ENCODE peak calls at places on chromosomes 7 and 10, in four cellular contexts. E is GM12878, N is K562, R is HepG2. Q is an unnamed sample. For H3K4me1, the result is how much of the 10 kb centered on the place peaks cover.

GRCh38 chr7:141133646-141134045 is 59.8 kb downstream of the TMEM178B start:
- DNase-seq in E (no peak), N (no peak), R (no peak), Q (no peak)

GRCh38 chr7:56290548-56290947 is 174.3 kb upstream of the NUPR2 start:
- DNase-seq in E (no peak), N (no peak), R (no peak), Q (no peak)

GRCh38 chr10:19250542-19250941 is 201.9 kb downstream of the MALRD1 start:
- DNase-seq in E (no peak), N (no peak), R (no peak), Q (no peak)

GRCh38 chr7:42126475-42127231 is 110.4 kb downstream of the GLI3 start:
- DNase-seq in E (no peak), N (no peak), R (no peak), Q (no peak)

GRCh38 chr10:69800109-69800508 is 1.6 kb upstream of the COL13A1 start:
- DNase-seq in E (no peak), N (peak), R (peak), Q (peak)

GRCh38 chr7:4745265-4745919 is 30.0 kb upstream of the AP5Z1 start:
- DNase-seq in E (no peak), N (no peak), R (no peak), Q (no peak)

GRCh38 chr7:55081067-55081853 is 62.4 kb downstream of the EGFR start:
- DNase-seq in E (no peak), N (no peak), R (no peak), Q (no peak)

GRCh38 chr7:55022618-55022985 is 3.8 kb downstream of the EGFR start:
- DNase-seq in E (no peak), N (no peak), R (no peak), Q (no peak)

GRCh38 chr10:124612611-124613498 is 131.3 kb downstream of the FAM53B start:
- DNase-seq in E (no peak), N (peak), R (peak), Q (peak)

GRCh38 chr7:139702811-139703467 is 74.9 kb downstream of the HIPK2 start:
- DNase-seq in E (no peak), N (no peak), R (no peak), Q (no peak)

GRCh38 chr10:27742926-27743735 is 2.5 kb downstream of the MKX start:
- DNase-seq in E (no peak), N (no peak), R (no peak), Q (peak)
- TF ChIP-seq ESRRA in E (no peak), N (no peak), R (no peak), Q (no peak)

GRCh38 chr10:122162566-122163181 is 108.4 kb upstream of the BTBD16 start:
- DNase-seq in E (no peak), N (no peak), R (peak), Q (no peak)

GRCh38 chr10:122164815-122165491 is 106.1 kb upstream of the BTBD16 start:
- DNase-seq in E (no peak), N (no peak), R (peak), Q (no peak)

GRCh38 chr10:122165492-122165832 is 105.6 kb upstream of the BTBD16 start:
- DNase-seq in E (no peak), N (no peak), R (no peak), Q (no peak)

GRCh38 chr10:122163182-122164027 is 107.7 kb upstream of the BTBD16 start:
- DNase-seq in E (no peak), N (no peak), R (no peak), Q (no peak)

DNA sequence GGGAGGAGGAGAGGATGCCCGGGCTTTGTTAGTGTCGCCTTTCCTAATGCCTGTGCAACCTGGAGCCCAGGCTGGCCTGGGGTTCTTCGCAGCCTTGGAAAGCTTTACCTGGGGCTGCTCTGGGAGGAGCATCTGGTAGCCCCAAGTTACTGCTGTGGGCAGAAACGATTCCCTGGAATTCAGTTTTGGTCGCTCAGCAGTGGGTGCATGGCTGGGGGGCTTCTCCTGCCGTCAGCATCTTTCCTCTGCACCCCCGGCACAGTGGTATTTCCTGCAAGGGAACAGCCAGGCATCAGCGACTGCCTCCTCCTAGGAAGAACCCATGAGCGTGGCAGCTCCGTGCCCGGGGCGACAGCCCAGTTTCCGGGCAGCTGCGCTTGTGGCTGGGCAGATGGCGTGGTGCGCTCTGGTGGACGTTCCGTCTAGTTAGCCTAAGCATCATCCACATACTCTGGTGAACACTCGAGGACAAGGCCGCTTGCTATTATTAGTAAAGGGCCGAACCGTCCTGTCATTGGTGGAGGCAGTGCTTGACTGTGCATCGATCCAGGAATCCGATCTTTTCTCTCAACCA is 107.0 kb upstream of the BTBD16 start:
- DNase-seq in E (no peak), N (no peak), R (no peak), Q (no peak)
- H3K4me1 ChIP-seq in E (under half), N (under half), R (under half), Q (under half)

GRCh38 chr7:1017586-1018333 is 26.6 kb upstream of the GPR146 start:
- DNase-seq in E (no peak), N (no peak), R (no peak), Q (no peak)

GRCh38 chr7:1018334-1018695 is 26.0 kb upstream of the GPR146 start:
- DNase-seq in E (no peak), N (no peak), R (no peak), Q (no peak)

GRCh38 chr7:1019789-1020610 is 24.3 kb upstream of the GPR146 start:
- DNase-seq in E (no peak), N (no peak), R (no peak), Q (no peak)

GRCh38 chr7:1020849-1021251 is 23.5 kb upstream of the GPR146 start:
- DNase-seq in E (no peak), N (peak), R (no peak), Q (no peak)

DNA sequence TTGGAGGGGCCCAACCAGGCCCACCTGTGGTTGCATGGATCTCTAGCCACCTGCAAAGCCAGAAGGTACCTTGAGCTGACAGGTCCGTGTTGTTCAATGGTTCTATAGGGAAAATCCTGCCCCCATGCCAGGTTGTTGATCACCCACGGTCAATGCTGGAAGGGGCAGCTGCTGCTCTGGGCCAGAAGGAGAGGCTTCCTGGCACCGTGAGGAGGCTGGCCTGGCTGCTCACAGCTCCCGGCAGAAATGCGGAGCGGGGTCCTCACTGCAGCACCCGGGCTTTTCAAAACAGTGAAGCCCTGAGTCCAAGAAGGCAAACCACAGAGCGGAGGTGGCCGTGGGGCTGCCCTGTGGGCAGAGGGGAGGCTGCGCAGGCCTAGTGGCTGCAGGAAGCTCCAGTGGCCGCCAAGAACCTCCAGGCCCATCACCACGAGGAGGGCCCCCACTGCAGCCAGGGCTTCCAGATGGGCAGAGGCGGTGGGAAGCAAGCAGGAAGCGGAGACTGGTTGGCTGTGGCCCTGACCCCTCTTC is 25.0 kb upstream of the GPR146 start:
- DNase-seq in E (no peak), N (no peak), R (no peak), Q (no peak)
- TF ChIP-seq ESRRA in E (no peak), N (no peak), R (no peak), Q (no peak)

DNA sequence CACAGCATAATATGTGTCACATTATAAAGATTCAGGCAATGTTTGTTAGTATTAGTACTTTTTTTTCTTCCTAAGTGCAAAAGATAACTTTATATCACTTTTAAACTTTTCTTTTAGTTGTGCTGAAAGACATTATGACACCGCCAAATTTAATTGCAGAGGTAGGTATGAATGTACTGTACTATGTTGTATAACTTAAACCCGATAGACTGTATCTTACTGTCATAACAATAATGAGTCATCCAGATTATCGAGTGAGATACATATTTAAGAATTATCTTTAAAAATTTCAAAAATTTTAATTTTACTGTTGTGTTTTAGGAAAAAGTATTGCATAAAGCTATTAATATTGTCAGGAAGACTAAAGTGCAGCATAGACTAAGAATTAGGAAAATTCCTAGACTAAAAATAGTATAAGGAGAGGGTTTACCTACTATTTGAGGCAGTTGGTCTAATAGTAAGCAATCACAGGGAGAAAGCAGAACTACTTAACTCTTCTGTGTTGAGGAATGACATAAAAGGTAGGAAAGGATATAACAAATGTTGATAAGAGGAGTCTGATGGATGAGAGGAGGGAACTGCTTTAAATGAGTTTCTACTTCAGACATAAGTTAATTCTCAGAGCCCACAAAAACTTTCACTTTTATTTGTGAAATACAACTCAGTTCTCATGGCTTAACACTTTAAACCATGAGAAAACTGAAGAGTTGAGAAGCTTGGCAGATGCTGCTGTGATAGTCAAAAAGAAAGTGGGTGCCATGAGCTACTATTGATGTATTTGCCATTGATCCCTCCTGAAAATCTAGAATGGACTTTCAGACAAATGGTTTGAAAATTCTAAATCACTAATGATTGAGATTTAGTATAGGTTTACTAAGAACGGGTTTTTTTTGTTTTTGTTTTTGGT is 67.8 kb downstream of the PTEN start:
- DNase-seq in E (peak), N (no peak), R (no peak), Q (no peak)
- H3K4me1 ChIP-seq in E (under half), N (under half), R (under half), Q (under half)

GRCh38 chr7:145219461-145219860 is 383.6 kb upstream of the TPK1 start:
- DNase-seq in E (no peak), N (no peak), R (no peak), Q (no peak)
- TF ChIP-seq ESRRA in E (no peak), N (no peak), R (no peak), Q (no peak)

GRCh38 chr10:30970760-30971460 is 60.8 kb downstream of the ZNF438 start:
- DNase-seq in E (no peak), N (no peak), R (no peak), Q (no peak)
- H3K4me1 ChIP-seq in E (under half), N (under half), R (under half), Q (under half)

GRCh38 chr7:155809332-155809946 is 2.8 kb downstream of the SHH start:
- DNase-seq in E (no peak), N (no peak), R (no peak), Q (no peak)
- TF ChIP-seq ESRRA in E (no peak), N (no peak), R (no peak), Q (no peak)

DNA sequence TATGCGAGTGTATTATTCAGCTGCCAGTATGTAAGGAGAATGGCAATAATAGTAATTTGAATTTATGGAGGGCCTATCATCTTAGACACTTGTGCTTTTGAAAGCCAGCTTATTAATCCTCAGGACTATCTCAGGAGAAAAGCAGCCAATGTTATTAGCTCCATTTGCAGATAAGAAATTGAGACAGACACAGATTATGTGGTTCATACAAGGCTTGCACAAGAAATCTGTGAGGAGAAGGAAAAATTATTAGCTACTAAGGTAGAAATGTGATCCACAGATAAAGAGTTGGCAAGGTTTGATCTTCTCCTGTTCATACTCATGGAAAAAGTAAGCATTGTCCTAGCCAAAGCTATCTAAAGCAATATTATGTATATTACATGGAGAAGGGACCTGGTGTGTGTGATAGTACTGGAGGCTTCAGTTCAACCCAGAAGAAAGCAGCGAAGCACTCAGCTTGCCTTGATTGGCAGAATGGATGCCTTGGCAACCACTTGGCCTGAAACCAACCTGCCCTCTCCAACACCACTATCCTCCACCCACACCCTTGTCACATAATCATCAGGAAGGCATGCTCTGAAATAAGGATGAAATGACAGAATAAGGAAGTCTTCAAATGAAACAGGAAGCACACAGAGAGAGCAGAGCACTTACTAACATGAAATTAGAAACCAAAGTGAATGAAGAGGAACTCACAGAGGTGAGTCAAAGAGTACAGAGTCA is 18.0 kb downstream of the MACC1 start:
- DNase-seq in E (peak), N (peak), R (no peak), Q (no peak)
- H3K4me1 ChIP-seq in E (under half), N (under half), R (under half), Q (under half)

GRCh38 chr7:155918720-155919399 is 106.6 kb upstream of the SHH start:
- DNase-seq in E (no peak), N (peak), R (peak), Q (peak)

GRCh38 chr7:155919400-155920067 is 107.3 kb upstream of the SHH start:
- DNase-seq in E (no peak), N (no peak), R (no peak), Q (peak)

GRCh38 chr7:155914341-155914740 is 102.1 kb upstream of the SHH start:
- DNase-seq in E (no peak), N (no peak), R (no peak), Q (no peak)

GRCh38 chr7:155917836-155918385 is 105.6 kb upstream of the SHH start:
- DNase-seq in E (no peak), N (peak), R (no peak), Q (no peak)

DNA sequence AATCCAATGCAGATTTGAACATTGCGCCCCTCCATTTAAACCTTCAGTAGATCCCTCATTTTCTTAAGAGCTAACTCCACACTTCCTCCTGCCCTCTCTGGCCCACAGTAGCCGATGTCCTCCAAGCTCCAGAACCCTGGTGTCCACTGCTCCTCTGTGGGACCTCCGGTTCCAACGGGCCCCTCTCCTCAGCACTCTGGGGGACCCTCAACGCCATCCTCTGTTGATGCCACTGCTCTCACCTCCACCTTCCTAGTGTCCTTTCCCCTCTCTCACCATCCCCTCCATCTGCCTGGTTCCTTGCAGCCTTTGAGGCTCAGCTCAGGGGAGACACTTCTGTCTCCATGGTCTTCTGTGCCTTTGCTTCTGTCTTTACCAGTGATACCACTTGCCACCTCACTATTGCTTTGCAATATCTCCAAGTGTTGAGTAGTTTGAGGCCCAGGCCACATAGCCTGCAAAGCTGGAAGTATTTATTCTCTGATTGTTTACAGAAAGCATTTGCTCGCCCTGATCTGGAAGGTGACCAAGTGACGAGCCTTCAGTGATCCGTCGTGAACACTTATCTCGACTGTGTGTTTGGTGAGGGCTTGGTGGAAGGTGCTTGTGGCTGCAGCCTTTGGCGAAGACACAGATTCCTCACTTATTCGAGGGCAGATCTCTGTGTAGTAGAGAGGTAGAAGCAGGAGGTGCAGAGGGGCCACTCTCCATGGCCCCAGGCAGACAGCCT is 104.8 kb upstream of the SHH start:
- DNase-seq in E (no peak), N (no peak), R (no peak), Q (no peak)
- TF ChIP-seq ESRRA in E (no peak), N (no peak), R (no peak), Q (no peak)

GRCh38 chr7:100544386-100544785 is 5.4 kb downstream of the AGFG2 start:
- DNase-seq in E (no peak), N (no peak), R (peak), Q (no peak)
- H3K4me1 ChIP-seq in E (half or more), N (half or more), R (half or more), Q (half or more)

Q was measured in A549.